ENCODE peak calls at places on chromosomes 3 and 15, in eight cellular contexts. One of them, this sample, is unnamed.

GRCh38 chr15:47439870-47440155 is 277.5 kb upstream of the SEMA6D start:
- DNase-seq in activated CD8-positive, alpha-beta memory T cell treated with anti-CD3 and anti-CD28 coated beads for 1 hour: no peak
- DNase-seq in activated B cell treated with CpG ODN at 0.5 μM for 24 hours: no peak
- DNase-seq in cardiac muscle cell: no peak
- DNase-seq in fibroblast of pulmonary artery: no peak
- DNase-seq in Ammon's horn: no peak
- DNase-seq in RWPE2: no peak
- DNase-seq in iPS-NIHi11: no peak
- DNase-seq in this sample: no peak

GRCh38 chr15:31261266-31262142 is 65.1 kb upstream of the KLF13 start:
- DNase-seq in activated CD8-positive, alpha-beta memory T cell treated with anti-CD3 and anti-CD28 coated beads for 1 hour: no peak
- DNase-seq in activated B cell treated with CpG ODN at 0.5 μM for 24 hours: no peak
- DNase-seq in cardiac muscle cell: no peak
- DNase-seq in fibroblast of pulmonary artery: no peak
- DNase-seq in Ammon's horn: no peak
- DNase-seq in RWPE2: peak; percentile 62
- DNase-seq in iPS-NIHi11: no peak
- DNase-seq in this sample: peak; percentile 70

GRCh38 chr3:133472242-133472641 is 72.4 kb downstream of the BFSP2 start:
- DNase-seq in activated CD8-positive, alpha-beta memory T cell treated with anti-CD3 and anti-CD28 coated beads for 1 hour: no peak
- DNase-seq in activated B cell treated with CpG ODN at 0.5 μM for 24 hours: no peak
- DNase-seq in cardiac muscle cell: peak; percentile 58
- DNase-seq in fibroblast of pulmonary artery: no peak
- DNase-seq in Ammon's horn: no peak
- DNase-seq in RWPE2: no peak
- DNase-seq in iPS-NIHi11: peak; percentile 66
- DNase-seq in this sample: no peak

GRCh38 chr3:29282431-29283296 is 1.8 kb downstream of the RBMS3 start:
- DNase-seq in activated CD8-positive, alpha-beta memory T cell treated with anti-CD3 and anti-CD28 coated beads for 1 hour: no peak
- DNase-seq in activated B cell treated with CpG ODN at 0.5 μM for 24 hours: no peak
- DNase-seq in cardiac muscle cell: peak; percentile 34
- DNase-seq in fibroblast of pulmonary artery: peak; percentile 79
- DNase-seq in Ammon's horn: no peak
- DNase-seq in RWPE2: no peak
- DNase-seq in iPS-NIHi11: no peak
- DNase-seq in this sample: no peak

GRCh38 chr3:123344175-123344908 is 104.5 kb downstream of the ADCY5 start:
- DNase-seq in activated CD8-positive, alpha-beta memory T cell treated with anti-CD3 and anti-CD28 coated beads for 1 hour: no peak
- DNase-seq in activated B cell treated with CpG ODN at 0.5 μM for 24 hours: no peak
- DNase-seq in cardiac muscle cell: peak; percentile 65
- DNase-seq in fibroblast of pulmonary artery: peak; percentile 32
- DNase-seq in Ammon's horn: no peak
- DNase-seq in RWPE2: no peak
- DNase-seq in iPS-NIHi11: no peak
- DNase-seq in this sample: peak; percentile 9

GRCh38 chr3:11054739-11055438 is 62.3 kb downstream of the SLC6A1 start:
- DNase-seq in activated CD8-positive, alpha-beta memory T cell treated with anti-CD3 and anti-CD28 coated beads for 1 hour: no peak
- DNase-seq in activated B cell treated with CpG ODN at 0.5 μM for 24 hours: no peak
- DNase-seq in cardiac muscle cell: no peak
- DNase-seq in fibroblast of pulmonary artery: no peak
- DNase-seq in Ammon's horn: no peak
- DNase-seq in RWPE2: no peak
- DNase-seq in iPS-NIHi11: no peak
- DNase-seq in this sample: no peak

GRCh38 chr3:195224156-195224979 is 46.6 kb downstream of the XXYLT1 start:
- DNase-seq in activated CD8-positive, alpha-beta memory T cell treated with anti-CD3 and anti-CD28 coated beads for 1 hour: no peak
- DNase-seq in activated B cell treated with CpG ODN at 0.5 μM for 24 hours: peak; percentile 4
- DNase-seq in cardiac muscle cell: no peak
- DNase-seq in fibroblast of pulmonary artery: no peak
- DNase-seq in Ammon's horn: peak; percentile 0
- DNase-seq in RWPE2: no peak
- DNase-seq in iPS-NIHi11: no peak
- DNase-seq in this sample: no peak

GRCh38 chr15:74964794-74965193 is 8.2 kb upstream of the RPP25 start:
- DNase-seq in activated CD8-positive, alpha-beta memory T cell treated with anti-CD3 and anti-CD28 coated beads for 1 hour: no peak
- DNase-seq in activated B cell treated with CpG ODN at 0.5 μM for 24 hours: no peak
- DNase-seq in cardiac muscle cell: no peak
- DNase-seq in fibroblast of pulmonary artery: peak; percentile 67
- DNase-seq in Ammon's horn: no peak
- DNase-seq in RWPE2: no peak
- DNase-seq in iPS-NIHi11: no peak
- DNase-seq in this sample: no peak

GRCh38 chr15:61169904-61170695 is 59.0 kb downstream of the RORA start:
- DNase-seq in activated CD8-positive, alpha-beta memory T cell treated with anti-CD3 and anti-CD28 coated beads for 1 hour: no peak
- DNase-seq in activated B cell treated with CpG ODN at 0.5 μM for 24 hours: no peak
- DNase-seq in cardiac muscle cell: no peak
- DNase-seq in fibroblast of pulmonary artery: no peak
- DNase-seq in Ammon's horn: no peak
- DNase-seq in RWPE2: no peak
- DNase-seq in iPS-NIHi11: no peak
- DNase-seq in this sample: no peak

GRCh38 chr3:62592408-62592807 is 219.1 kb upstream of the FEZF2 start:
- DNase-seq in activated CD8-positive, alpha-beta memory T cell treated with anti-CD3 and anti-CD28 coated beads for 1 hour: no peak
- DNase-seq in activated B cell treated with CpG ODN at 0.5 μM for 24 hours: no peak
- DNase-seq in cardiac muscle cell: no peak
- DNase-seq in fibroblast of pulmonary artery: no peak
- DNase-seq in Ammon's horn: no peak
- DNase-seq in RWPE2: no peak
- DNase-seq in iPS-NIHi11: no peak
- DNase-seq in this sample: no peak

GRCh38 chr15:98946301-98947255 is 61.0 kb downstream of the PGPEP1L start:
- DNase-seq in activated CD8-positive, alpha-beta memory T cell treated with anti-CD3 and anti-CD28 coated beads for 1 hour: no peak
- DNase-seq in activated B cell treated with CpG ODN at 0.5 μM for 24 hours: no peak
- DNase-seq in cardiac muscle cell: no peak
- DNase-seq in fibroblast of pulmonary artery: no peak
- DNase-seq in Ammon's horn: peak; percentile 72
- DNase-seq in RWPE2: no peak
- DNase-seq in iPS-NIHi11: no peak
- DNase-seq in this sample: peak; percentile 87

GRCh38 chr3:99172736-99173657 is 271.5 kb upstream of the DCBLD2 start:
- DNase-seq in activated CD8-positive, alpha-beta memory T cell treated with anti-CD3 and anti-CD28 coated beads for 1 hour: no peak
- DNase-seq in activated B cell treated with CpG ODN at 0.5 μM for 24 hours: no peak
- DNase-seq in cardiac muscle cell: peak; percentile 70
- DNase-seq in fibroblast of pulmonary artery: peak; percentile 88
- DNase-seq in Ammon's horn: peak; percentile 72
- DNase-seq in RWPE2: no peak
- DNase-seq in iPS-NIHi11: peak; percentile 60
- DNase-seq in this sample: no peak

GRCh38 chr15:40754883-40755815 is at the start of gene RMDN3:
- DNase-seq in activated CD8-positive, alpha-beta memory T cell treated with anti-CD3 and anti-CD28 coated beads for 1 hour: peak; percentile 91
- DNase-seq in activated B cell treated with CpG ODN at 0.5 μM for 24 hours: peak; percentile 93
- DNase-seq in cardiac muscle cell: peak; percentile 97
- DNase-seq in fibroblast of pulmonary artery: peak; percentile 92
- DNase-seq in Ammon's horn: peak; percentile 94
- DNase-seq in RWPE2: peak; percentile 97
- DNase-seq in iPS-NIHi11: peak; percentile 97
- DNase-seq in this sample: peak; percentile 99

GRCh38 chr3:105649469-105649868 is 219.3 kb downstream of the CBLB start:
- DNase-seq in activated CD8-positive, alpha-beta memory T cell treated with anti-CD3 and anti-CD28 coated beads for 1 hour: no peak
- DNase-seq in activated B cell treated with CpG ODN at 0.5 μM for 24 hours: no peak
- DNase-seq in cardiac muscle cell: no peak
- DNase-seq in fibroblast of pulmonary artery: no peak
- DNase-seq in Ammon's horn: peak; percentile 23
- DNase-seq in RWPE2: no peak
- DNase-seq in iPS-NIHi11: no peak
- DNase-seq in this sample: no peak

GRCh38 chr15:84892786-84893307 is 8.4 kb downstream of the SLC28A1 start:
- DNase-seq in activated CD8-positive, alpha-beta memory T cell treated with anti-CD3 and anti-CD28 coated beads for 1 hour: no peak
- DNase-seq in activated B cell treated with CpG ODN at 0.5 μM for 24 hours: no peak
- DNase-seq in cardiac muscle cell: no peak
- DNase-seq in fibroblast of pulmonary artery: no peak
- DNase-seq in Ammon's horn: no peak
- DNase-seq in RWPE2: no peak
- DNase-seq in iPS-NIHi11: no peak
- DNase-seq in this sample: peak; percentile 40

GRCh38 chr15:39792954-39793353 is 10.3 kb upstream of the FSIP1 start:
- DNase-seq in activated CD8-positive, alpha-beta memory T cell treated with anti-CD3 and anti-CD28 coated beads for 1 hour: no peak
- DNase-seq in activated B cell treated with CpG ODN at 0.5 μM for 24 hours: no peak
- DNase-seq in cardiac muscle cell: no peak
- DNase-seq in fibroblast of pulmonary artery: peak; percentile 36
- DNase-seq in Ammon's horn: no peak
- DNase-seq in RWPE2: no peak
- DNase-seq in iPS-NIHi11: no peak
- DNase-seq in this sample: no peak

GRCh38 chr3:73573204-73573603 is 51.5 kb downstream of the PDZRN3 start:
- DNase-seq in activated CD8-positive, alpha-beta memory T cell treated with anti-CD3 and anti-CD28 coated beads for 1 hour: no peak
- DNase-seq in activated B cell treated with CpG ODN at 0.5 μM for 24 hours: no peak
- DNase-seq in cardiac muscle cell: no peak
- DNase-seq in fibroblast of pulmonary artery: no peak
- DNase-seq in Ammon's horn: no peak
- DNase-seq in RWPE2: no peak
- DNase-seq in iPS-NIHi11: no peak
- DNase-seq in this sample: no peak

GRCh38 chr3:138972941-138973340 is 25.9 kb downstream of the FOXL2NB start:
- DNase-seq in activated CD8-positive, alpha-beta memory T cell treated with anti-CD3 and anti-CD28 coated beads for 1 hour: no peak
- DNase-seq in activated B cell treated with CpG ODN at 0.5 μM for 24 hours: no peak
- DNase-seq in cardiac muscle cell: no peak
- DNase-seq in fibroblast of pulmonary artery: no peak
- DNase-seq in Ammon's horn: no peak
- DNase-seq in RWPE2: no peak
- DNase-seq in iPS-NIHi11: no peak
- DNase-seq in this sample: no peak

GRCh38 chr3:173109143-173109542 is 31.9 kb downstream of the SPATA16 start:
- DNase-seq in activated CD8-positive, alpha-beta memory T cell treated with anti-CD3 and anti-CD28 coated beads for 1 hour: no peak
- DNase-seq in activated B cell treated with CpG ODN at 0.5 μM for 24 hours: no peak
- DNase-seq in cardiac muscle cell: no peak
- DNase-seq in fibroblast of pulmonary artery: no peak
- DNase-seq in Ammon's horn: peak; percentile 53
- DNase-seq in RWPE2: no peak
- DNase-seq in iPS-NIHi11: peak; percentile 47
- DNase-seq in this sample: no peak

GRCh38 chr3:119418641-119419040 is 44.8 kb downstream of the TMEM39A start:
- DNase-seq in activated CD8-positive, alpha-beta memory T cell treated with anti-CD3 and anti-CD28 coated beads for 1 hour: no peak
- DNase-seq in activated B cell treated with CpG ODN at 0.5 μM for 24 hours: no peak
- DNase-seq in cardiac muscle cell: peak; percentile 44
- DNase-seq in fibroblast of pulmonary artery: peak; percentile 18
- DNase-seq in Ammon's horn: no peak
- DNase-seq in RWPE2: no peak
- DNase-seq in iPS-NIHi11: no peak
- DNase-seq in this sample: no peak

GRCh38 chr3:171679011-171679492 is 131.2 kb downstream of the PLD1 start:
- DNase-seq in activated CD8-positive, alpha-beta memory T cell treated with anti-CD3 and anti-CD28 coated beads for 1 hour: no peak
- DNase-seq in activated B cell treated with CpG ODN at 0.5 μM for 24 hours: no peak
- DNase-seq in cardiac muscle cell: no peak
- DNase-seq in fibroblast of pulmonary artery: no peak
- DNase-seq in Ammon's horn: no peak
- DNase-seq in RWPE2: no peak
- DNase-seq in iPS-NIHi11: no peak
- DNase-seq in this sample: no peak

GRCh38 chr3:72155391-72156064 is 370.6 kb upstream of the PROK2 start:
- DNase-seq in activated CD8-positive, alpha-beta memory T cell treated with anti-CD3 and anti-CD28 coated beads for 1 hour: no peak
- DNase-seq in activated B cell treated with CpG ODN at 0.5 μM for 24 hours: no peak
- DNase-seq in cardiac muscle cell: no peak
- DNase-seq in fibroblast of pulmonary artery: peak; percentile 97
- DNase-seq in Ammon's horn: peak; percentile 65
- DNase-seq in RWPE2: no peak
- DNase-seq in iPS-NIHi11: no peak
- DNase-seq in this sample: no peak

GRCh38 chr3:182891364-182891763 is 89.0 kb downstream of the DCUN1D1 start:
- DNase-seq in activated CD8-positive, alpha-beta memory T cell treated with anti-CD3 and anti-CD28 coated beads for 1 hour: no peak
- DNase-seq in activated B cell treated with CpG ODN at 0.5 μM for 24 hours: no peak
- DNase-seq in cardiac muscle cell: no peak
- DNase-seq in fibroblast of pulmonary artery: no peak
- DNase-seq in Ammon's horn: no peak
- DNase-seq in RWPE2: no peak
- DNase-seq in iPS-NIHi11: no peak
- DNase-seq in this sample: no peak

GRCh38 chr15:58934521-58934920 is 1.0 kb upstream of the SLTM start:
- DNase-seq in activated CD8-positive, alpha-beta memory T cell treated with anti-CD3 and anti-CD28 coated beads for 1 hour: no peak
- DNase-seq in activated B cell treated with CpG ODN at 0.5 μM for 24 hours: no peak
- DNase-seq in cardiac muscle cell: no peak
- DNase-seq in fibroblast of pulmonary artery: no peak
- DNase-seq in Ammon's horn: no peak
- DNase-seq in RWPE2: no peak
- DNase-seq in iPS-NIHi11: no peak
- DNase-seq in this sample: no peak

GRCh38 chr3:144843099-144843498 is 871.5 kb downstream of the DIPK2A start:
- DNase-seq in activated CD8-positive, alpha-beta memory T cell treated with anti-CD3 and anti-CD28 coated beads for 1 hour: no peak
- DNase-seq in activated B cell treated with CpG ODN at 0.5 μM for 24 hours: no peak
- DNase-seq in cardiac muscle cell: no peak
- DNase-seq in fibroblast of pulmonary artery: peak; percentile 18
- DNase-seq in Ammon's horn: peak; percentile 13
- DNase-seq in RWPE2: no peak
- DNase-seq in iPS-NIHi11: no peak
- DNase-seq in this sample: no peak

GRCh38 chr15:74390552-74391288 is 23.3 kb upstream of the CYP11A1 start:
- DNase-seq in activated CD8-positive, alpha-beta memory T cell treated with anti-CD3 and anti-CD28 coated beads for 1 hour: no peak
- DNase-seq in activated B cell treated with CpG ODN at 0.5 μM for 24 hours: no peak
- DNase-seq in cardiac muscle cell: no peak
- DNase-seq in fibroblast of pulmonary artery: no peak
- DNase-seq in Ammon's horn: no peak
- DNase-seq in RWPE2: no peak
- DNase-seq in iPS-NIHi11: no peak
- DNase-seq in this sample: no peak

GRCh38 chr15:41812820-41813375 is 15.0 kb upstream of the JMJD7 start:
- DNase-seq in activated CD8-positive, alpha-beta memory T cell treated with anti-CD3 and anti-CD28 coated beads for 1 hour: no peak
- DNase-seq in activated B cell treated with CpG ODN at 0.5 μM for 24 hours: no peak
- DNase-seq in cardiac muscle cell: no peak
- DNase-seq in fibroblast of pulmonary artery: no peak
- DNase-seq in Ammon's horn: no peak
- DNase-seq in RWPE2: no peak
- DNase-seq in iPS-NIHi11: no peak
- DNase-seq in this sample: peak; percentile 55

GRCh38 chr15:80494311-80494710 is 90.1 kb downstream of the ARNT2 start:
- DNase-seq in activated CD8-positive, alpha-beta memory T cell treated with anti-CD3 and anti-CD28 coated beads for 1 hour: no peak
- DNase-seq in activated B cell treated with CpG ODN at 0.5 μM for 24 hours: no peak
- DNase-seq in cardiac muscle cell: no peak
- DNase-seq in fibroblast of pulmonary artery: peak; percentile 53
- DNase-seq in Ammon's horn: no peak
- DNase-seq in RWPE2: no peak
- DNase-seq in iPS-NIHi11: no peak
- DNase-seq in this sample: no peak

This sample was measured in spleen.